ENCODE peak calls at places on chromosomes 2 and 18, in eight cellular contexts. S is HS-5, Q is body of pancreas, R is PC-3, T is osteocyte, F is psoas muscle, M is frontal cortex, Y is iris pigment epithelial cell. B is an unnamed sample.

GRCh38 chr18:2303517-2304238 is 267.6 kb downstream of the METTL4 start:
- DNase-seq in S (peak), Q (no peak), R (peak), T (no peak), F (no peak), M (no peak), Y (peak), B (no peak)

GRCh38 chr2:139031722-139032121 is 251.5 kb upstream of the NXPH2 start:
- DNase-seq in S (no peak), Q (no peak), R (peak), T (no peak), F (no peak), M (no peak), Y (peak), B (no peak)

GRCh38 chr2:29115797-29116781 is 874 bp downstream of the CLIP4 start:
- DNase-seq in S (no peak), Q (peak), R (peak), T (no peak), F (peak), M (peak), Y (peak), B (peak)

GRCh38 chr2:205660521-205661124 is 21.7 kb upstream of the NRP2 start:
- DNase-seq in S (peak), Q (peak), R (peak), T (no peak), F (no peak), M (no peak), Y (peak), B (peak)

GRCh38 chr2:210727549-210727948 is 171.2 kb downstream of the CPS1 start:
- DNase-seq in S (no peak), Q (no peak), R (no peak), T (no peak), F (no peak), M (no peak), Y (no peak), B (no peak)

GRCh38 chr2:73085691-73086090 is 14.2 kb upstream of the SFXN5 start:
- DNase-seq in S (no peak), Q (peak), R (peak), T (peak), F (peak), M (peak), Y (peak), B (peak)

GRCh38 chr18:77049938-77050337 is 82.6 kb downstream of the MBP start:
- DNase-seq in S (no peak), Q (no peak), R (no peak), T (no peak), F (no peak), M (no peak), Y (no peak), B (no peak)

GRCh38 chr2:42851186-42851585 is 58.8 kb upstream of the HAAO start:
- DNase-seq in S (no peak), Q (no peak), R (no peak), T (no peak), F (peak), M (no peak), Y (no peak), B (no peak)

GRCh38 chr2:227228061-227228667 is 63.7 kb downstream of the COL4A3 start:
- DNase-seq in S (no peak), Q (peak), R (peak), T (peak), F (peak), M (no peak), Y (no peak), B (no peak)

GRCh38 chr2:109270758-109271305 is 141.8 kb downstream of the SH3RF3 start:
- DNase-seq in S (no peak), Q (no peak), R (peak), T (no peak), F (no peak), M (no peak), Y (no peak), B (no peak)

GRCh38 chr2:231621051-231621879 is 28.6 kb downstream of the TEX44 start:
- DNase-seq in S (no peak), Q (no peak), R (peak), T (no peak), F (peak), M (no peak), Y (peak), B (no peak)

GRCh38 chr2:85111819-85112281 is 21.3 kb upstream of the TCF7L1 start:
- DNase-seq in S (peak), Q (no peak), R (peak), T (no peak), F (no peak), M (no peak), Y (peak), B (peak)

GRCh38 chr2:35160871-35161270 is 1194.7 kb upstream of the CRIM1 start:
- DNase-seq in S (no peak), Q (no peak), R (no peak), T (no peak), F (no peak), M (no peak), Y (no peak), B (no peak)

GRCh38 chr2:240393831-240394410 is 41.5 kb upstream of the GPC1 start:
- DNase-seq in S (no peak), Q (peak), R (no peak), T (peak), F (no peak), M (no peak), Y (peak), B (peak)

GRCh38 chr2:96685592-96686459 is 43.3 kb downstream of the FER1L5 start:
- DNase-seq in S (no peak), Q (no peak), R (no peak), T (no peak), F (no peak), M (no peak), Y (peak), B (no peak)

GRCh38 chr2:188693111-188693510 is 281.1 kb upstream of the COL3A1 start:
- DNase-seq in S (no peak), Q (no peak), R (peak), T (no peak), F (peak), M (no peak), Y (no peak), B (no peak)

GRCh38 chr2:233059797-233060499 is at the start of gene INPP5D:
- DNase-seq in S (no peak), Q (peak), R (no peak), T (no peak), F (peak), M (no peak), Y (no peak), B (no peak)

GRCh38 chr18:45165871-45166270 is 449.4 kb upstream of the SLC14A2 start:
- DNase-seq in S (no peak), Q (no peak), R (no peak), T (no peak), F (no peak), M (no peak), Y (peak), B (no peak)

GRCh38 chr2:71896385-71897144 is 251.1 kb downstream of the CYP26B1 start:
- DNase-seq in S (no peak), Q (no peak), R (no peak), T (peak), F (no peak), M (no peak), Y (no peak), B (no peak)

GRCh38 chr2:136281281-136282117 is 163.6 kb upstream of the CXCR4 start:
- DNase-seq in S (no peak), Q (no peak), R (no peak), T (no peak), F (no peak), M (no peak), Y (no peak), B (no peak)

GRCh38 chr2:203783496-203784203 is 77.2 kb downstream of the CD28 start:
- DNase-seq in S (no peak), Q (no peak), R (no peak), T (no peak), F (no peak), M (no peak), Y (peak), B (peak)

GRCh38 chr18:37383789-37384151 is 181.8 kb downstream of the CELF4 start:
- DNase-seq in S (no peak), Q (no peak), R (no peak), T (no peak), F (no peak), M (no peak), Y (no peak), B (no peak)

GRCh38 chr2:161273038-161273760 is 35.0 kb upstream of the PSMD14 start:
- DNase-seq in S (peak), Q (peak), R (peak), T (no peak), F (no peak), M (no peak), Y (peak), B (peak)

GRCh38 chr2:127080941-127081769 is 25.8 kb downstream of the BIN1 start:
- DNase-seq in S (no peak), Q (peak), R (no peak), T (no peak), F (peak), M (no peak), Y (no peak), B (no peak)

GRCh38 chr2:202237787-202238233 is 587 bp downstream of the SUMO1 start:
- DNase-seq in S (peak), Q (peak), R (peak), T (peak), F (no peak), M (peak), Y (peak), B (peak)

GRCh38 chr2:6780765-6781274 is 84.9 kb downstream of the CMPK2 start:
- DNase-seq in S (no peak), Q (peak), R (peak), T (no peak), F (peak), M (no peak), Y (peak), B (peak)

GRCh38 chr2:112708968-112709367 is 11.9 kb upstream of the NT5DC4 start:
- DNase-seq in S (no peak), Q (no peak), R (no peak), T (peak), F (no peak), M (no peak), Y (no peak), B (no peak)

GRCh38 chr2:173793649-173794565 is 171.3 kb downstream of the SP3 start:
- DNase-seq in S (no peak), Q (peak), R (no peak), T (no peak), F (no peak), M (no peak), Y (no peak), B (no peak)

GRCh38 chr18:34995746-34996145 is 45.5 kb upstream of the MAPRE2 start:
- DNase-seq in S (no peak), Q (no peak), R (no peak), T (no peak), F (no peak), M (no peak), Y (no peak), B (no peak)

GRCh38 chr18:48294894-48295585 is 114.1 kb downstream of the ZBTB7C start:
- DNase-seq in S (no peak), Q (no peak), R (no peak), T (peak), F (no peak), M (no peak), Y (no peak), B (no peak)

GRCh38 chr2:71545572-71546274 is 92.4 kb downstream of the DYSF start:
- DNase-seq in S (no peak), Q (peak), R (peak), T (no peak), F (peak), M (peak), Y (peak), B (peak)

GRCh38 chr2:131641414-131642206 is 113.9 kb downstream of the CCDC74A start:
- DNase-seq in S (no peak), Q (no peak), R (no peak), T (no peak), F (no peak), M (no peak), Y (peak), B (peak)